ENCODE peak calls at places on chromosome 17, in eight cellular contexts. X, Q, G, M, K, J, R and E are unnamed samples. For H3K4me1, the result is how much of the 10 kb centered on the place peaks cover.

GRCh38 chr17:12568358-12569251 is 97.1 kb upstream of the MYOCD start:
- DNase-seq in X (no peak), Q (no peak), G (no peak), M (no peak), K (no peak), J (no peak), R (no peak), E (no peak)

GRCh38 chr17:64938925-64939474 is 19.7 kb upstream of the LRRC37A3 start:
- DNase-seq in X (peak), Q (peak), G (peak), M (peak), K (peak), J (peak), R (no peak), E (no peak)

GRCh38 chr17:81170727-81171494 is 4.9 kb upstream of the AATK start:
- DNase-seq in X (no peak), Q (no peak), G (no peak), M (no peak), K (no peak), J (no peak), R (no peak), E (no peak)

GRCh38 chr17:59618894-59619312 is 792 bp upstream of the CLTC start:
- DNase-seq in X (peak), Q (peak), G (no peak), M (peak), K (no peak), J (peak), R (no peak), E (no peak)

GRCh38 chr17:43467981-43468541 is 15.7 kb upstream of the DHX8 start:
- DNase-seq in X (no peak), Q (no peak), G (no peak), M (no peak), K (no peak), J (no peak), R (no peak), E (no peak)

GRCh38 chr17:15000661-15001060 is 264.5 kb downstream of the PMP22 start:
- DNase-seq in X (no peak), Q (no peak), G (no peak), M (no peak), K (no peak), J (no peak), R (no peak), E (no peak)

GRCh38 chr17:79620207-79621038 is 9.6 kb upstream of the RBFOX3 start:
- DNase-seq in X (no peak), Q (peak), G (no peak), M (no peak), K (no peak), J (no peak), R (no peak), E (no peak)

GRCh38 chr17:41919165-41919817 is 540 bp upstream of the ACLY start:
- DNase-seq in X (peak), Q (no peak), G (no peak), M (no peak), K (no peak), J (peak), R (peak), E (peak)

GRCh38 chr17:4201231-4201630 is 58.2 kb downstream of the CYB5D2 start:
- DNase-seq in X (no peak), Q (no peak), G (no peak), M (no peak), K (no peak), J (no peak), R (no peak), E (no peak)

GRCh38 chr17:60579090-60579489 is 20.9 kb upstream of the PPM1D start:
- DNase-seq in X (no peak), Q (no peak), G (no peak), M (no peak), K (no peak), J (no peak), R (no peak), E (no peak)

GRCh38 chr17:82697808-82698064 is 762 bp downstream of the RAB40B start:
- DNase-seq in X (no peak), Q (no peak), G (no peak), M (no peak), K (no peak), J (no peak), R (no peak), E (no peak)

GRCh38 chr17:2542456-2542855 is 30.8 kb upstream of the METTL16 start:
- DNase-seq in X (no peak), Q (no peak), G (no peak), M (peak), K (no peak), J (no peak), R (peak), E (no peak)

GRCh38 chr17:40663252-40663651 is 1.7 kb downstream of the KRT222 start:
- DNase-seq in X (peak), Q (no peak), G (no peak), M (no peak), K (no peak), J (no peak), R (no peak), E (no peak)

GRCh38 chr17:41211845-41212466 is 14.5 kb upstream of the KRTAP9-2 start:
- DNase-seq in X (no peak), Q (no peak), G (no peak), M (no peak), K (no peak), J (no peak), R (no peak), E (peak)

GRCh38 chr17:38435795-38436194 is 7.5 kb downstream of the ARHGAP23 start:
- DNase-seq in X (no peak), Q (no peak), G (no peak), M (peak), K (no peak), J (no peak), R (no peak), E (no peak)

GRCh38 chr17:41837761-41838538 is at the start of gene KLHL10:
- DNase-seq in X (no peak), Q (no peak), G (no peak), M (no peak), K (no peak), J (no peak), R (no peak), E (no peak)

GRCh38 chr17:2980904-2981246 is 82.5 kb downstream of the OR1D5 start:
- DNase-seq in X (no peak), Q (no peak), G (no peak), M (no peak), K (no peak), J (no peak), R (no peak), E (no peak)

GRCh38 chr17:32445976-32446375 is 1.7 kb downstream of the PSMD11 start:
- DNase-seq in X (no peak), Q (no peak), G (no peak), M (peak), K (no peak), J (no peak), R (no peak), E (no peak)

GRCh38 chr17:80449194-80449929 is 27.0 kb downstream of the NPTX1 start:
- DNase-seq in X (no peak), Q (no peak), G (no peak), M (no peak), K (no peak), J (no peak), R (no peak), E (no peak)

GRCh38 chr17:83189673-83190385 is 110.4 kb downstream of the METRNL start:
- DNase-seq in X (no peak), Q (no peak), G (peak), M (no peak), K (no peak), J (peak), R (no peak), E (no peak)

GRCh38 chr17:32161506-32162365 is 19.4 kb downstream of the RHOT1 start:
- DNase-seq in X (no peak), Q (no peak), G (peak), M (no peak), K (no peak), J (no peak), R (no peak), E (no peak)

DNA sequence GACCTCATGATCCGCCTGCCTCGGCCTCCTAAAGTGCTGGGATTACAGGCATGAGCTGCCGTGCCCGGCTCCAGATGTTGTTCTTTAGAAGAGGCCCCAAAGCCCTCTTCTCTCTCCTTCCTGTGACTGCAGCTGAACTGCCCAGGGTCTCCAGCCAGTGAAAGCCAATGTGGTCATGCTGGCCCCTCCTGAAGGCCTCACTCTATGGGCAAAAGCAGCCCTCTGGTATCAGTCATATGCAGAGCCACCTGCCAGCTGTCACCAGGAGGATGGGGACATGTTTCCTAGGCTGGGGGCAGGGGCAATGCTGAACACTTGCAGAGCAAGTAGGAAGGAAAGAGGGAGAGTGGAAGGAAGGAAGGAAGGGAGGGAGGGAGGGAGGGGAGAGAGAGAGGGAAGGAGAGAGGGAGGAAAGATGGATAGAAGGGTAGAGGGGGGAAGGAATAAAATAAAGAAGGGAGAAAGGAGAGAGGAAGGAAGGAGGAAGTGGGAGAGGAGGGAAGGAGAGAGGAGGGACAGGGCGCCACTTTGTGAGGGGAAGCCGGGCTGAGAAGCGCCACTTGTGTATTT is 36.0 kb downstream of the SOCS3 start:
- DNase-seq in X (no peak), Q (peak), G (no peak), M (no peak), K (no peak), J (no peak), R (no peak), E (no peak)
- H3K4me2 ChIP-seq in X (no peak), Q (peak), G (peak), M (no peak), K (peak), J (no peak), R (no peak), E (no peak)

DNA sequence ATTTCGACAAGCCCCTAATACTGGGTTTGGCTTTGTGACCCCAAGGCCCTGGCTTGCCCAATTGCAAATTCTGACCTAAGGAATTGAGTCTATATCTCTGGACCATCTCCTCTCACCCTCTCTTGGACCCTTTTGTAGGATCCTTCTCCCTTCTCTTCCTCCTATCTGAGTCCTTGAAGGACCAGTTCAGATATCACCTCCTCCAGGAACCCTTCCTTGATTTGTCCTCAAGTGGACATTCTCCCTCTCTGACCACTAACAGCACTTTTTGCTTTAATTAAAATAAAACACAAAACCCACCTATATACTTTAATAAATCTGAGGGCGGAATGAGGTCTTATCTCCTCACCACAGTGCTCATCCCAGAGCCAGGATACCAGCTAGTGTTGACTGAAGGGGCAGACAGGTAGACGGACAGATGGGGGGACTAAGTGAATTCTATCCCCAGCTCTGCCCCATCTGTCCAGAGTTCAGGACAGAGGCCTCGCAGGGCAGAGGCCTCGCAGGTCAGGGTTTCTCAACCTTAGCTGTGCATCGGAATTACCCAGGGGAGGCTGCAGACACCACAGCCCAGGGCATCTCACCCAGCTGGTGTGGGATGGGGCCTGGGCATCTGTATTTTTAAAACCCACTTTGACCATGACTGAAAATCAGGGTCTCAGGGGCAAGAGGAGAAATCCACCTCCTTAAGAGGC is 9.1 kb downstream of the PLCD3 start:
- DNase-seq in X (no peak), Q (no peak), G (no peak), M (no peak), K (no peak), J (peak), R (no peak), E (no peak)
- H3K4me1 ChIP-seq in X (under half), Q (under half), G (under half), M (under half), K (under half), J (half or more), R (under half), E (half or more)

DNA sequence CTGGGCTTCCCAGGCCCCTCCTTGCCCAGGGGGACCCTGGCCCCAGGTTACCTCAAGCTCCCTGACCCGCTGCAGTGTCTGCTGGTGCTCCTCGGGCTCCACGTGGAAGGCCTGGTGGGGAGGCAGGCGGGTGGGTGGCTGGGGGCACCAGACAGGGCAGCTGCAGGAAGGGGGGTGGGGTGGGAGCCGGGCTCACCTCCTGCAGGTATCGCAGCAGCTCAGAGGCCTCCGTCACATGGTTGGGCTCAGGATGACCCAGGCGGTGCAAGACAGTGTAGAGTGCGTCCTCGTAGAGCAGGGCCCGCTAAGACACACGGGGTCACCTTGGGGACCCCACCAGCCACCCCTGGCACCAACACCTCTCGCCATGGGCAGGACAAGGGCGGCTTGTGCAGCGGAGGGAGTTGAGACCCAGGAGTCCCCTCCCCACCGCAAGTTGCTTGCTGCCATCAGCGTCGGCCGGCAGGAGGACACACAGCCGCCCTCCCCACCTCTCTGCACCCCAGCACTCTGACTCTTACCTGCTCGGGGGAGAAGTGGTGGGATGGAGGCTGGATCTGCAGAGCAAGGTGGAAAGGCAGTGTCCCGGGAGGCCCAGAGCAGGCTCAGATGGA is 1.1 kb downstream of the UNC13D start:
- DNase-seq in X (no peak), Q (no peak), G (no peak), M (no peak), K (no peak), J (no peak), R (no peak), E (no peak)
- TF ChIP-seq POLR2AphosphoS5 in X (no peak), Q (no peak), G (no peak), M (no peak), K (no peak), J (no peak), R (no peak), E (no peak)

DNA sequence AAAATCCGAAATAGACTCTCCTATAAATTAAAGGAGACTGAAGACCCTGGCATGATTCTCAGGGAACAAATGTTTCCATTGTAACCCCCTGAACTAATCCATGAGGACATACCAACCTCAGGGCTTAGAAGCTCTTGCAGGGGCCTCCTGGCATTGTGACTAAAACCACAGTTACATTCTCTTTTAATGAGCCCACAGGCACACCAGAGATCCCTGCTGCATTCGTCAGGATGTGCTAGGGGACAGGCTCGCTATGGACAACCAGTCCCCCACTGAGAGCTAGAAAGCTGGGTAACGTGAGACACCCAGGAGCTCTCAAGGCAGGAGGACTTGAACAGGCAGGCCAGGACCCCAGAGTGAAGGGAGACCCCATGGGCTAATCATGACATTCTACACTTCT is 140.6 kb upstream of the TNRC6C start:
- DNase-seq in X (no peak), Q (no peak), G (no peak), M (no peak), K (no peak), J (no peak), R (no peak), E (no peak)
- H3K4me2 ChIP-seq in X (no peak), Q (no peak), G (no peak), M (no peak), K (no peak), J (no peak), R (no peak), E (no peak)

GRCh38 chr17:30964878-30965277 is 6.0 kb upstream of the RNF135 start:
- DNase-seq in X (no peak), Q (no peak), G (no peak), M (no peak), K (no peak), J (no peak), R (no peak), E (no peak)
- H3K4me1 ChIP-seq in X (under half), Q (under half), G (under half), M (under half), K (under half), J (under half), R (under half), E (under half)

GRCh38 chr17:16997514-16998429 is 25.9 kb upstream of the TNFRSF13B start:
- DNase-seq in X (no peak), Q (peak), G (peak), M (no peak), K (no peak), J (no peak), R (no peak), E (no peak)

GRCh38 chr17:16999931-17000625 is 28.2 kb upstream of the TNFRSF13B start:
- DNase-seq in X (no peak), Q (no peak), G (no peak), M (no peak), K (no peak), J (no peak), R (no peak), E (no peak)

GRCh38 chr17:16991349-16992009 is 19.6 kb upstream of the TNFRSF13B start:
- DNase-seq in X (peak), Q (peak), G (peak), M (peak), K (peak), J (peak), R (no peak), E (peak)

GRCh38 chr17:16994626-16995025 is 22.7 kb upstream of the TNFRSF13B start:
- DNase-seq in X (no peak), Q (no peak), G (no peak), M (no peak), K (no peak), J (no peak), R (no peak), E (no peak)

DNA sequence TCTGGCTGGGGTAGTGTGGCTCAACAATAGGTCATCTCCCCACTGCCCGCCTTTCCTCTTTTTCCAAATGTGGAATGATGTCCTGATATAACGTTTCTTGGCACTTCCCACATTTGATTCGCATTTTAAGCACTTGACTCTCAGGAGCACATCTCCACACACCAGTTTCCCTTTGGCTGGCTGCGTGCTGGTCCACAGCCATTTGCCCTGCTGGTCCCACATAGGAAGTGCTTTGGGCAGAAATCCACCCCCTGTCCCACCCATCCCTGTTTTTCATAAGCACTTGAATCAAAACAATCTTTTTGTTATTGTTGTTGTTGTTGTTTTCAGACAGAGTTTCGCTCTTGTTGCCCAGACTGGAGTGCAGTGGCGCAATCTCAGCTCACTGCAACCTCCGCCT is 24.0 kb upstream of the TNFRSF13B start:
- DNase-seq in X (no peak), Q (no peak), G (no peak), M (no peak), K (no peak), J (no peak), R (no peak), E (no peak)
- TF ChIP-seq POLR2AphosphoS5 in X (no peak), Q (no peak), G (no peak), M (no peak), K (no peak), J (no peak), R (no peak), E (no peak)

DNA sequence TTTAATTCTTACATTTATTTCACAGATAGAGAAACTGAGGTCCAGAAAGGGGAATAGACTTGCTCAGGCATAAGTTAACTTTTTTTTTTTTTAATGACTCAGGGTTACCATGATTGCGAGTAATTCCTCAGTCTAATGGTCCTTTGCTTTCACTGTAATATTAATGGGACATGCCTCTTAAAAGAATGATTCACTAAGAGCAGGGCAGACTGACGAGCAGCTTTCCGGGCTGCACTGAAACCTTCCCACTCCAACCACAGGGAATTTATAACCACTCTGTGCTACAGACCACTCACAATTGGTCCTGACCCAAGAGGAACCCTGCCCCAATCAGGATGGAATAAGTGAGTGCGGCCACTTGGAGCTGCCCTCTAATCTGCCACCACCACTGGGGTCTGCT is 5.7 kb downstream of the HOXB2 start:
- DNase-seq in X (no peak), Q (no peak), G (no peak), M (no peak), K (no peak), J (no peak), R (no peak), E (no peak)
- H3K4me2 ChIP-seq in X (no peak), Q (no peak), G (no peak), M (no peak), K (no peak), J (no peak), R (no peak), E (no peak)